ENCODE peak calls at places on chromosomes 3 and 15, in ten cellular contexts. X is neural crest cell; I is caudate nucleus; H is HTR-8/SVneo; V is foreskin fibroblast; B is ELR; T is GM12865; D is activated CD4-positive, alpha-beta T cell treated with anti-CD3 and anti-CD28 coated beads, Interleukin-2, amount 50 U/mL, for 1 hour; W is mesothelial cell of epicardium; F is EL. M is an unnamed sample.

GRCh38 chr3:183391460-183391859 is 37.0 kb downstream of the MCF2L2 start:
- DNase-seq in B (no peak), T (no peak), X (no peak), F (no peak), D (no peak), H (no peak), V (no peak), I (no peak), W (no peak), M (no peak)

GRCh38 chr3:175741951-175742350 is 882.8 kb downstream of the NAALADL2 start:
- DNase-seq in D (no peak), I (no peak), H (no peak), T (no peak), W (no peak), V (peak), B (peak), X (no peak), F (peak), M (no peak)

GRCh38 chr15:58476525-58477162 is 44.9 kb downstream of the LIPC start:
- DNase-seq in I (no peak), T (no peak), D (no peak), B (no peak), F (no peak), X (no peak), W (no peak), V (no peak), H (no peak), M (no peak)

GRCh38 chr3:138681463-138682215 is 73.1 kb downstream of the FAIM start:
- DNase-seq in X (no peak), I (no peak), V (no peak), B (no peak), W (no peak), T (no peak), F (no peak), D (no peak), H (no peak), M (no peak)

GRCh38 chr15:101145362-101145761 is 106.5 kb downstream of the CHSY1 start:
- DNase-seq in H (no peak), V (no peak), T (no peak), D (no peak), B (no peak), F (peak), X (no peak), W (no peak), I (no peak), M (no peak)

GRCh38 chr3:133478624-133479023 is 78.8 kb downstream of the BFSP2 start:
- DNase-seq in T (no peak), B (no peak), F (no peak), H (no peak), X (no peak), D (no peak), I (no peak), V (no peak), W (no peak), M (no peak)

GRCh38 chr15:41969851-41970431 is 2.4 kb downstream of the EHD4 start:
- DNase-seq in I (no peak), B (peak), V (no peak), D (peak), W (no peak), X (no peak), T (peak), F (peak), H (no peak), M (no peak)

GRCh38 chr15:60798821-60799220 is 319.9 kb upstream of the ICE2 start:
- DNase-seq in B (peak), I (no peak), W (no peak), H (no peak), F (peak), D (no peak), X (no peak), V (peak), T (peak), M (peak)

GRCh38 chr3:170909129-170909903 is 879 bp upstream of the EIF5A2 start:
- DNase-seq in T (no peak), F (peak), I (no peak), H (peak), D (no peak), X (no peak), V (peak), W (no peak), B (peak), M (peak)

GRCh38 chr3:161215186-161215585 is 5.9 kb upstream of the NMD3 start:
- DNase-seq in H (no peak), W (no peak), X (no peak), F (no peak), V (no peak), B (no peak), D (no peak), T (no peak), I (no peak), M (no peak)